ENCODE peak calls at places on chromosomes 2 and 18, in seven cellular contexts. G, K, Q, U, C, P and S are unnamed samples.
A peak's percentile ranks its signal among the peaks of the same experiment; 100 is the strongest.

GRCh38 chr18:10252952-10253680 is 201.3 kb upstream of the APCDD1 start:
- DNase-seq in G (no peak), K (no peak), Q (no peak), U (no peak), C (no peak), P (no peak), S (no peak)

GRCh38 chr2:165794520-165794882 is 454 bp upstream of the GALNT3 start:
- DNase-seq in G (peak; percentile 53), K (peak; percentile 46), Q (peak; percentile 87), U (peak; percentile 78), C (peak; percentile 45), P (no peak), S (peak; percentile 93)

GRCh38 chr18:12014976-12015696 is 33.8 kb downstream of the IMPA2 start:
- DNase-seq in G (no peak), K (peak; percentile 72), Q (no peak), U (no peak), C (no peak), P (no peak), S (no peak)

GRCh38 chr2:215711484-215712034 is 275.7 kb upstream of the FN1 start:
- DNase-seq in G (no peak), K (no peak), Q (peak; percentile 54), U (no peak), C (peak; percentile 78), P (no peak), S (no peak)

GRCh38 chr2:234512884-234513669 is 16.2 kb upstream of the ARL4C start:
- DNase-seq in G (no peak), K (no peak), Q (no peak), U (no peak), C (peak; percentile 59), P (no peak), S (no peak)

GRCh38 chr18:80103231-80103630 is 5.8 kb upstream of the ADNP2 start:
- DNase-seq in G (no peak), K (no peak), Q (no peak), U (no peak), C (peak; percentile 69), P (no peak), S (no peak)

GRCh38 chr2:148483675-148484074 is 160.9 kb upstream of the EPC2 start:
- DNase-seq in G (no peak), K (no peak), Q (no peak), U (no peak), C (peak; percentile 2), P (no peak), S (no peak)

GRCh38 chr2:220282221-220282620 is 654.8 kb downstream of the SLC4A3 start:
- DNase-seq in G (no peak), K (no peak), Q (no peak), U (no peak), C (no peak), P (no peak), S (no peak)

GRCh38 chr2:150472122-150472899 is 15.2 kb downstream of the RND3 start:
- DNase-seq in G (peak; percentile 17), K (peak; percentile 61), Q (no peak), U (no peak), C (peak; percentile 87), P (peak; percentile 72), S (no peak)

GRCh38 chr2:165423081-165423480 is 46.4 kb upstream of the CSRNP3 start:
- DNase-seq in G (no peak), K (no peak), Q (no peak), U (no peak), C (no peak), P (no peak), S (no peak)

GRCh38 chr2:120810639-120811038 is 75.0 kb downstream of the GLI2 start:
- DNase-seq in G (no peak), K (no peak), Q (no peak), U (no peak), C (no peak), P (no peak), S (no peak)

GRCh38 chr2:40101076-40101688 is 322.1 kb upstream of the THUMPD2 start:
- DNase-seq in G (peak; percentile 43), K (no peak), Q (no peak), U (no peak), C (peak; percentile 92), P (no peak), S (peak; percentile 18)

GRCh38 chr2:239157766-239158165 is 243.1 kb downstream of the HDAC4 start:
- DNase-seq in G (no peak), K (peak; percentile 57), Q (peak; percentile 44), U (peak; percentile 78), C (peak; percentile 4), P (peak; percentile 82), S (peak; percentile 80)

GRCh38 chr2:239156516-239157265 is 244.1 kb downstream of the HDAC4 start:
- DNase-seq in G (no peak), K (peak; percentile 50), Q (no peak), U (peak; percentile 49), C (no peak), P (peak; percentile 16), S (no peak)

GRCh38 chr2:239157269-239157668 is 243.6 kb downstream of the HDAC4 start:
- DNase-seq in G (no peak), K (peak; percentile 75), Q (no peak), U (peak; percentile 62), C (no peak), P (peak; percentile 47), S (no peak)

GRCh38 chr2:239154971-239155805 is 245.6 kb downstream of the HDAC4 start:
- DNase-seq in G (no peak), K (peak; percentile 46), Q (no peak), U (peak; percentile 43), C (no peak), P (peak; percentile 41), S (no peak)

DNA sequence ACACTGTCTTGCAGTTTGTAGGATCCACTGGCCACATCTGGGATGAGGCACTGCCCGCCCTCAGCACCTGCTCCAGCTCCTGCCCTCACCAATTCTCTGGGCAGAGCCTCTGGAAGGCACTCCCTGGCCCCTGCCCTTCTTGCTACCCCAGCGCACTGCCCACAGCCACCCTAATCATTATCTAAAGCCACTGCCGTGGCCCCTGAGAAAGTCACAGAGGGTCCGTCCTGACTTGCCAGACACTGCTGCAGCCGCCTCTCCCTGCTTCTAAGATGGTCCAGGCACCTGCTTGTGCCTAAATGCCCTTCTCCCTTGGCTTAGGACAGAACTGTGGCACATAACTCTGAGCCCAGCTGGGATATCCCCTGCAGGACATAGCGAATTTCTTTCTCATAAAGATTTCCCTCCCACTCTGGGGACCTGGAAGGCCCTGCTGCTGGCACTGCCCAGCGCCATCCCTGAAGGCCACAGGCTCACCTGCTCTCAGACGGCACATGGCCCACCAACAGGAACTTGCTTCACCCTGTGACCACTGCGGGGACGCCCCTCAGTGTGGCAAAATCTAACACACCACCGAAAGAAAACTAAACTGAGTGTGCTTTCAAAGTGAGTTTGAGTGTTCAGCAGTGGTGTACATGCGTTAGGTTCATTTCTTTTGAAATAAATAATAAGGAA is 244.9 kb downstream of the HDAC4 start:
- DNase-seq in G (no peak), K (peak; percentile 35), Q (no peak), U (peak; percentile 47), C (no peak), P (peak; percentile 16), S (no peak)
- H3K36me3 ChIP-seq in G (peaks cover 100% of the 10 kb centered on the region), K (peaks cover 86% of the 10 kb centered on the region), Q (no peaks in the 10 kb centered on the region), U (peaks cover 51% of the 10 kb centered on the region), C (peaks cover 62% of the 10 kb centered on the region), P (no peaks in the 10 kb centered on the region), S (no peaks in the 10 kb centered on the region)

DNA sequence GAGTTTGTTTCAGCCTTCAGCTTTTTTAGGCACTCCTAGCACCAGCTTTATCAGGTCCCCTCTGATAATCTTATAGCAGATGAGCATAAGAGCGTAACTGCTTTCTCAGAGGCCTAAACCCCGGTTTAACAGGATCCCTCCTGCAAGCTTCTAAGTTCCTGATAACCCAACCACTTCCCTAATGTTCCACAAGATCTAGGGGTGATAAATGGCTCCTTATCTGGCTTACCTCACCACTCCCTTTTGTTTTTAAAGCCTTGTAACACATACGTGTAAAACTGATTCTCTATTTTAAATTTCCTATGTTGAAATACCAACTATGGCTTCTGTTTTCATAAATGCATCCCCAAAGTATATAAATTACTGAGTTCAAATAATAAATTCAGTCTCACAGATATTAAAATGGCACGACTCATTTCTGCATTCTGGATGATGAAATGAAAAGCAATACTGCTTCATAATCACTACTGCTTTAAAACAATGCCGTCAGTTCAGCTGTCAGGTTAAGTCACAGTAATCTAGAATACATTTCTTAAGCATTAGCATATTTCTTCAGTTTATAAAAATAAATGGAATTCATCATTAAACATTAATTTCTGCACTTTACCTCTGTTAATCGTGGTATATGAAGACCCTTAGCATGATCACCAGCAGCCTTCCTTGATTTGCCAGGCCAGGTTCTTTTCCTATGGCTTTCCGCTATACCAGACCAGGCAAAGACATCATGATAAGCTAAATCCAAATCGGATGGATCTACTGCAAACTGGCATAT is 126.3 kb downstream of the C2orf74 start:
- DNase-seq in G (no peak), K (no peak), Q (no peak), U (no peak), C (peak; percentile 31), P (no peak), S (no peak)
- H3K36me3 ChIP-seq in G (peaks cover 43% of the 10 kb centered on the region), K (peaks cover 84% of the 10 kb centered on the region), Q (peaks cover 11% of the 10 kb centered on the region), U (peaks cover 44% of the 10 kb centered on the region), C (peaks cover 8% of the 10 kb centered on the region), P (no peaks in the 10 kb centered on the region), S (no peaks in the 10 kb centered on the region)

DNA sequence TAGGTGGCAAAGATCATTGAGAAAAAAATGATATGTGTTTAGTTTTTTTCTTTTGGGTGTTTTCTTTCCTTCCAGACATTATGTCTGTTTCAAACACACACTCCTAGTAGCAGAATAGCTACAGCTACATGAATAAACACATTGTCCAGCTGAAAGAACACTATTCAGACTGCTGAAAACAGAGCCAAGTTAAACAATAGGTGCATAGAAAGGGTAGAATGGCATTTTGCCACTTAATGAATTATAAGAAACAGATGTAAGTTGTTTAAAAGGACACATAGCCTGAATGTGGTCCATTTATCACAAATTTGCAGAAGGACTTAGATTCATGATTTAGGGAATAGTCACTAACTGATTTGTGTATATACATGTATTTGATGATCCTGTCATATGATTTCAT is 20.1 kb downstream of the CTLA4 start:
- DNase-seq in G (no peak), K (no peak), Q (peak; percentile 48), U (no peak), C (no peak), P (no peak), S (no peak)
- H3K36me3 ChIP-seq in G (no peaks in the 10 kb centered on the region), K (no peaks in the 10 kb centered on the region), Q (no peaks in the 10 kb centered on the region), U (no peaks in the 10 kb centered on the region), C (no peaks in the 10 kb centered on the region), P (no peaks in the 10 kb centered on the region), S (no peaks in the 10 kb centered on the region)

GRCh38 chr2:1678609-1679008 is 65.7 kb downstream of the PXDN start:
- DNase-seq in G (no peak), K (peak; percentile 45), Q (no peak), U (no peak), C (no peak), P (no peak), S (no peak)

GRCh38 chr2:1680222-1681016 is 63.9 kb downstream of the PXDN start:
- DNase-seq in G (no peak), K (peak; percentile 48), Q (no peak), U (no peak), C (no peak), P (no peak), S (no peak)

GRCh38 chr2:1683297-1683696 is 61.0 kb downstream of the PXDN start:
- DNase-seq in G (no peak), K (no peak), Q (no peak), U (no peak), C (no peak), P (no peak), S (no peak)

GRCh38 chr2:1681323-1682310 is 62.7 kb downstream of the PXDN start:
- DNase-seq in G (no peak), K (peak; percentile 55), Q (no peak), U (peak; percentile 62), C (no peak), P (no peak), S (no peak)

DNA sequence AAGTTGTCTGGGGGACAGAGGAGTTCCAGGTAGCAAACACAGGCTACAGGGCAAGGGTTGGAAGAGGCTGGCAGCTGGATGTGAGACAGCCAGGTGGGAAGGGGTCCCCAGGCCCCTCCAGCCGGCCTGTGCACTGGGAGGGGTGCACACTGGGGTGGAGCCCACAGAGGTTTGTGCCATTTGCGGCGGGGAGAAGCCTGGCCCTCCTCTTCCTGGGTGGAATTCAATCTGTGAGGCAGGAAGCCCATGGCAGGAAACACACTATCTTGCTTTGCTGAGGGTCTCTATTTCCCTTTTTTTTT is 63.3 kb downstream of the PXDN start:
- DNase-seq in G (no peak), K (no peak), Q (no peak), U (no peak), C (no peak), P (no peak), S (no peak)
- H3K36me3 ChIP-seq in G (no peaks in the 10 kb centered on the region), K (peaks cover 14% of the 10 kb centered on the region), Q (peaks cover 11% of the 10 kb centered on the region), U (peaks cover 15% of the 10 kb centered on the region), C (peaks cover 79% of the 10 kb centered on the region), P (no peaks in the 10 kb centered on the region), S (no peaks in the 10 kb centered on the region)